ENCODE peak calls at places on chromosomes 11 and 22, in five cellular contexts. S, C, T, L and U are unnamed samples.

GRCh38 chr11:18986744-18987143 is 47.5 kb upstream of the MRGPRX1 start:
- DNase-seq in T (no peak), C (no peak), L (no peak), S (no peak), U (no peak)

GRCh38 chr22:43541022-43541421 is 129.2 kb downstream of the MPPED1 start:
- DNase-seq in S (no peak), C (no peak), T (no peak), L (no peak), U (no peak)

GRCh38 chr11:9594267-9595046 is 21.0 kb downstream of the WEE1 start:
- DNase-seq in C (no peak), L (no peak), S (peak), T (no peak), U (no peak)

GRCh38 chr11:134686418-134686817 is 274.4 kb upstream of the B3GAT1 start:
- DNase-seq in C (no peak), S (no peak), T (no peak), L (no peak), U (no peak)

GRCh38 chr22:37894939-37895670 is 11.0 kb upstream of the MICALL1 start:
- DNase-seq in L (no peak), C (no peak), T (no peak), S (no peak), U (peak)

GRCh38 chr11:1642288-1643145 is 12.9 kb downstream of the KRTAP5-5 start:
- DNase-seq in S (no peak), C (no peak), L (peak), T (no peak), U (no peak)

GRCh38 chr11:112612283-112612849 is 348.9 kb upstream of the NCAM1 start:
- DNase-seq in L (no peak), S (no peak), T (no peak), C (no peak), U (no peak)

GRCh38 chr11:67024410-67024809 is 1.5 kb downstream of the SYT12 start:
- DNase-seq in S (no peak), T (no peak), C (no peak), L (no peak), U (no peak)

GRCh38 chr11:8838248-8838647 is 72.7 kb upstream of the AKIP1 start:
- DNase-seq in L (peak), C (no peak), T (no peak), S (peak), U (no peak)

GRCh38 chr11:119788911-119789560 is 60.0 kb upstream of the NECTIN1 start:
- DNase-seq in S (no peak), L (no peak), T (no peak), C (no peak), U (no peak)

GRCh38 chr22:47213571-47214230 is 451.3 kb downstream of the TBC1D22A start:
- DNase-seq in S (no peak), C (no peak), L (peak), T (no peak), U (peak)

GRCh38 chr22:29128891-29129643 is 56.2 kb downstream of the KREMEN1 start:
- DNase-seq in C (no peak), S (peak), L (peak), T (no peak), U (no peak)

DNA sequence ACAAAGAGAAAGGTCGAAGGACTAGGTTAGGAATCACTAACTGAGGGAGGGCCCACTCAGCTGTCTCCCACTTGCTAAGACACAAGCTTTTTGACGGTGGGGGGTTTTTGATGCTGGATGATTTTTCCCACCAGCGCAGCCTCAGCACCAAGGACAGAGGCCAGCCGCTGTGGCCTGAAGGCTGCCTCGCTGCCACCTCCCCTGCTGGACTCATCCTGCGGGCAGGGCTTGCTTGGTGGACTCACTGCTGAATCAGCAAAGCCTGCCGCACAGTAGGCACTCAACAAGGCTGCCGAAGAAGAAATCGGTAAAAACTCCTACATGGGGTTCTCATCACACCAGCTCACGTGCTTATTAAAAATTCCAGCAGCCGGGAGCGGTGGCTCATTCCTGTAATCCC is 2.6 kb downstream of the ALG12 start:
- DNase-seq in C (no peak), L (no peak), S (no peak), T (no peak), U (no peak)
- TF ChIP-seq POLR2A in C (no peak), L (no peak), S (no peak), T (no peak), U (no peak)

GRCh38 chr11:3046190-3046589 is 11.0 kb downstream of the CARS1 start:
- DNase-seq in C (no peak), S (no peak), T (no peak), L (no peak), U (no peak)
- H3K27ac ChIP-seq in C (no peak), S (no peak), T (no peak), L (no peak), U (no peak)

DNA sequence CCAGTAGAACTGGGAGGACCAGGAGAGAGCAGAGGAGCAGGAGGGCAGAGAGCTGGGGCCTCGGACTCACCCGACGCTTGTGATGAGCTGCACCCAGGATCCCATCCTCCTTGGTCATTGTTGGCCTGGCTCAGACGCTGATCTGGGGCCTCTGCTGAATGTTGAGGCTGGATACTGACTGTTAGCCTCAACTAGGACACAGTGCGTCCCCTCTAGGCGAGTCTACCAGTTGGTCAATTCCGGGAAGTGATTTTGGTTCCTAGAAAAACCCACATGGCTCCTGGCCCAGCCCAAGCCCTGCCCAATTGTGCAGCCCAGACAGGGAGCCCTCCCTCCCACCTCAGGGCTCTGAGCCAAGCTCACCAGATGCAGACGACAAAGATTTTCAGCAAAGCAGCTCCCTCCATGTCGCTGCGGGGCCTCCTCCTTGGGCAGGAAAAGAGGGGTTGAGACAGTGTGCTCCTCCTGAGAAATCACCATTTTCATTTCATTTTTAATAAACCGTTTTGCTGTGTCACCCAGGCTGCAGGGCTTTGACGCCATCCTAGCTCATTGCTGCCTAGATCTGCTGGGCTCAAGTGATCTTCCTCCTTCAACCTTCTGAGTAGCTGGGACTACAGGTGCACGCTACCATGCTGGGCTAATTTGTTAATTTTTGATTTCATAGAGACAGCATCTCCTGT is at the start of gene APOL4:
- DNase-seq in C (peak), T (peak), L (peak), S (no peak), U (peak)
- TF ChIP-seq POLR2A in C (peak), T (no peak), L (no peak), S (no peak), U (no peak)

GRCh38 chr11:72454791-72455190 is 20.5 kb upstream of the CLPB start:
- DNase-seq in L (no peak), T (no peak), C (no peak), S (no peak), U (no peak)
- H3K27ac ChIP-seq in L (no peak), T (no peak), C (no peak), S (no peak), U (no peak)

GRCh38 chr11:35651263-35651662 is 11.3 kb upstream of the TRIM44 start:
- DNase-seq in C (no peak), T (no peak), S (no peak), L (no peak), U (no peak)
- TF ChIP-seq POLR2A in C (no peak), T (no peak), S (no peak), L (no peak), U (no peak)

GRCh38 chr11:129195682-129196081 is 3.6 kb upstream of the ARHGAP32 start:
- DNase-seq in S (no peak), L (no peak), T (no peak), C (no peak), U (no peak)
- H3K27ac ChIP-seq in S (no peak), L (no peak), T (no peak), C (no peak), U (no peak)

GRCh38 chr22:19812910-19813309 is 41.8 kb downstream of the GNB1L start:
- DNase-seq in L (peak), T (no peak), C (no peak), S (no peak), U (peak)

GRCh38 chr22:19815823-19816290 is 38.8 kb downstream of the GNB1L start:
- DNase-seq in L (no peak), C (no peak), S (no peak), T (no peak), U (peak)

GRCh38 chr22:19816372-19817119 is 38.1 kb downstream of the GNB1L start:
- DNase-seq in S (no peak), C (no peak), L (no peak), T (no peak), U (peak)

GRCh38 chr22:19814428-19814827 is 40.2 kb downstream of the GNB1L start:
- DNase-seq in C (no peak), S (no peak), T (no peak), L (no peak), U (peak)

GRCh38 chr22:19815093-19815822 is 39.4 kb downstream of the GNB1L start:
- DNase-seq in C (no peak), T (no peak), S (no peak), L (no peak), U (peak)
- TF ChIP-seq POLR2A in C (no peak), T (no peak), S (no peak), L (no peak), U (no peak)

GRCh38 chr11:68842427-68843051 is 823 bp upstream of the CPT1A start:
- DNase-seq in T (no peak), C (no peak), L (no peak), S (no peak), U (no peak)
- H3K27ac ChIP-seq in T (peak), C (peak), L (peak), S (no peak), U (peak)

DNA sequence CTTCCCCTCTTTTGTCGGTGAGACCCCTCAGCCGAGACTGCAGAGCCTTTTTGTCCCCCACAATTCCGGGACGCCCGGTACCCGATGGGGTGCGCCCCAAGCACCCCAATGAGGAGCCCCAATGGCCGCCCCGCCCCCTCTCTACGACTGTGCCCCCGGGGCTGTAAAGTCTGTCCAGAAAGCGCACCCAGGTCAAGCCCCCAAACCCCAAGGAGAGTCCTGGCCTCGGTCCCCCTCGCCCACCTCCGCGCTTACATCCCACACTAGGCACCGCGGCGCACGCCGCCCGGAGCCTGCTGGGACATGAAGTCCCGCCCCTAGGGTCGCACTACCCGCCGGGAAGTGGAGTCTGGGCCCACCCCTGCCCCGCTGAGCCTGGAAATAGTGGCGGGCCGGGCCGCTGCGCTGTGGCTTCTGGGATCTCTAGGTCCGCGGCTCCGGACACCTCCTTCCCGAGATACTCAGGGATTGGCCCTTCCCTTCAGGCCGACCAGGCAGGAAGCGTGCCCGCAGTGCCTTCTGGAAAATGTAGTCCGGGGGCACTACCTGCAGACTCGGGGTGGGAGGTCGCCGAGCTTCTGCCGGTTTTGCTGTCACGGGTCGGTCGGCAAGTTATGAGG is at the start of gene MEN1:
- DNase-seq in C (peak), L (peak), T (peak), S (peak), U (peak)
- TF ChIP-seq POLR2A in C (peak), L (peak), T (peak), S (peak), U (peak)

GRCh38 chr11:125056931-125057330 is 6.2 kb upstream of the SLC37A2 start:
- DNase-seq in T (no peak), S (no peak), C (no peak), L (no peak), U (no peak)
- H3K27ac ChIP-seq in T (no peak), S (no peak), C (no peak), L (no peak), U (no peak)